ENCODE peak calls at places on chromosomes 1 and 21, in eight cellular contexts. One of them, this sample, is unnamed.
A peak's percentile ranks its signal among the peaks of the same experiment; 100 is the strongest.

GRCh38 chr21:38293765-38294164 is 37.0 kb downstream of the KCNJ15 start:
- DNase-seq in body of pancreas: no peak
- DNase-seq in NCI-H1048: no peak
- DNase-seq in activated CD8-positive, alpha-beta T cell treated with anti-CD3 and anti-CD28 coated beads for 36 hours: no peak
- DNase-seq in effector memory CD4-positive, alpha-beta T cell: no peak
- DNase-seq in IMR-90: no peak
- DNase-seq in T-helper 2 cell: no peak
- DNase-seq in M059J: no peak
- DNase-seq in this sample: no peak

GRCh38 chr1:24294757-24295371 is 24.3 kb upstream of the GRHL3 start:
- DNase-seq in body of pancreas: peak; percentile 46
- DNase-seq in NCI-H1048: no peak
- DNase-seq in activated CD8-positive, alpha-beta T cell treated with anti-CD3 and anti-CD28 coated beads for 36 hours: no peak
- DNase-seq in effector memory CD4-positive, alpha-beta T cell: no peak
- DNase-seq in IMR-90: no peak
- DNase-seq in T-helper 2 cell: no peak
- DNase-seq in M059J: peak; percentile 96
- DNase-seq in this sample: no peak

GRCh38 chr1:201266774-201267173 is 16.5 kb upstream of the PKP1 start:
- DNase-seq in body of pancreas: no peak
- DNase-seq in NCI-H1048: no peak
- DNase-seq in activated CD8-positive, alpha-beta T cell treated with anti-CD3 and anti-CD28 coated beads for 36 hours: no peak
- DNase-seq in effector memory CD4-positive, alpha-beta T cell: no peak
- DNase-seq in IMR-90: peak; percentile 95
- DNase-seq in T-helper 2 cell: no peak
- DNase-seq in M059J: peak; percentile 77
- DNase-seq in this sample: no peak

GRCh38 chr1:172429324-172430127 is 9.0 kb downstream of the C1orf105 start:
- DNase-seq in body of pancreas: peak; percentile 61
- DNase-seq in NCI-H1048: peak; percentile 23
- DNase-seq in activated CD8-positive, alpha-beta T cell treated with anti-CD3 and anti-CD28 coated beads for 36 hours: peak; percentile 76
- DNase-seq in effector memory CD4-positive, alpha-beta T cell: no peak
- DNase-seq in IMR-90: peak; percentile 70
- DNase-seq in T-helper 2 cell: no peak
- DNase-seq in M059J: peak; percentile 78
- DNase-seq in this sample: no peak

GRCh38 chr1:4657244-4657789 is 2.9 kb downstream of the AJAP1 start:
- DNase-seq in body of pancreas: no peak
- DNase-seq in NCI-H1048: no peak
- DNase-seq in activated CD8-positive, alpha-beta T cell treated with anti-CD3 and anti-CD28 coated beads for 36 hours: no peak
- DNase-seq in effector memory CD4-positive, alpha-beta T cell: no peak
- DNase-seq in IMR-90: no peak
- DNase-seq in T-helper 2 cell: no peak
- DNase-seq in M059J: no peak
- DNase-seq in this sample: no peak

GRCh38 chr1:210347112-210347511 is 18.4 kb downstream of the HHAT start:
- DNase-seq in body of pancreas: no peak
- DNase-seq in NCI-H1048: no peak
- DNase-seq in activated CD8-positive, alpha-beta T cell treated with anti-CD3 and anti-CD28 coated beads for 36 hours: peak; percentile 65
- DNase-seq in effector memory CD4-positive, alpha-beta T cell: no peak
- DNase-seq in IMR-90: no peak
- DNase-seq in T-helper 2 cell: no peak
- DNase-seq in M059J: peak; percentile 37
- DNase-seq in this sample: no peak

GRCh38 chr1:147723691-147724323 is 36.6 kb downstream of the GJA5 start:
- DNase-seq in body of pancreas: peak; percentile 31
- DNase-seq in NCI-H1048: no peak
- DNase-seq in activated CD8-positive, alpha-beta T cell treated with anti-CD3 and anti-CD28 coated beads for 36 hours: peak; percentile 27
- DNase-seq in effector memory CD4-positive, alpha-beta T cell: no peak
- DNase-seq in IMR-90: no peak
- DNase-seq in T-helper 2 cell: no peak
- DNase-seq in M059J: peak; percentile 54
- DNase-seq in this sample: no peak

GRCh38 chr1:152413909-152414308 is at the start of gene CRNN:
- DNase-seq in body of pancreas: no peak
- DNase-seq in NCI-H1048: no peak
- DNase-seq in activated CD8-positive, alpha-beta T cell treated with anti-CD3 and anti-CD28 coated beads for 36 hours: no peak
- DNase-seq in effector memory CD4-positive, alpha-beta T cell: no peak
- DNase-seq in IMR-90: no peak
- DNase-seq in T-helper 2 cell: no peak
- DNase-seq in M059J: no peak
- DNase-seq in this sample: no peak

GRCh38 chr21:34022557-34023335 is 50.6 kb upstream of the MRPS6 start:
- DNase-seq in body of pancreas: peak; percentile 26
- DNase-seq in NCI-H1048: no peak
- DNase-seq in activated CD8-positive, alpha-beta T cell treated with anti-CD3 and anti-CD28 coated beads for 36 hours: peak; percentile 82
- DNase-seq in effector memory CD4-positive, alpha-beta T cell: no peak
- DNase-seq in IMR-90: no peak
- DNase-seq in T-helper 2 cell: peak; percentile 16
- DNase-seq in M059J: peak; percentile 72
- DNase-seq in this sample: peak; percentile 58

GRCh38 chr1:153533689-153534201 is 2.0 kb downstream of the S100A6 start:
- DNase-seq in body of pancreas: no peak
- DNase-seq in NCI-H1048: no peak
- DNase-seq in activated CD8-positive, alpha-beta T cell treated with anti-CD3 and anti-CD28 coated beads for 36 hours: no peak
- DNase-seq in effector memory CD4-positive, alpha-beta T cell: peak; percentile 34
- DNase-seq in IMR-90: peak; percentile 93
- DNase-seq in T-helper 2 cell: no peak
- DNase-seq in M059J: peak; percentile 97
- DNase-seq in this sample: no peak

GRCh38 chr1:234628099-234628498 is 18.1 kb upstream of the IRF2BP2 start:
- DNase-seq in body of pancreas: peak; percentile 42
- DNase-seq in NCI-H1048: no peak
- DNase-seq in activated CD8-positive, alpha-beta T cell treated with anti-CD3 and anti-CD28 coated beads for 36 hours: no peak
- DNase-seq in effector memory CD4-positive, alpha-beta T cell: no peak
- DNase-seq in IMR-90: peak; percentile 90
- DNase-seq in T-helper 2 cell: no peak
- DNase-seq in M059J: peak; percentile 92
- DNase-seq in this sample: no peak

GRCh38 chr1:112727716-112728115 is 12.6 kb upstream of the PPM1J start:
- DNase-seq in body of pancreas: no peak
- DNase-seq in NCI-H1048: no peak
- DNase-seq in activated CD8-positive, alpha-beta T cell treated with anti-CD3 and anti-CD28 coated beads for 36 hours: no peak
- DNase-seq in effector memory CD4-positive, alpha-beta T cell: no peak
- DNase-seq in IMR-90: peak; percentile 59
- DNase-seq in T-helper 2 cell: no peak
- DNase-seq in M059J: peak; percentile 58
- DNase-seq in this sample: no peak

GRCh38 chr21:43194303-43195130 is 25.7 kb downstream of the CRYAA start:
- DNase-seq in body of pancreas: no peak
- DNase-seq in NCI-H1048: no peak
- DNase-seq in activated CD8-positive, alpha-beta T cell treated with anti-CD3 and anti-CD28 coated beads for 36 hours: no peak
- DNase-seq in effector memory CD4-positive, alpha-beta T cell: no peak
- DNase-seq in IMR-90: no peak
- DNase-seq in T-helper 2 cell: no peak
- DNase-seq in M059J: no peak
- DNase-seq in this sample: no peak

GRCh38 chr1:192170196-192170984 is 12.1 kb downstream of the RGS18 start:
- DNase-seq in body of pancreas: no peak
- DNase-seq in NCI-H1048: no peak
- DNase-seq in activated CD8-positive, alpha-beta T cell treated with anti-CD3 and anti-CD28 coated beads for 36 hours: no peak
- DNase-seq in effector memory CD4-positive, alpha-beta T cell: no peak
- DNase-seq in IMR-90: peak; percentile 12
- DNase-seq in T-helper 2 cell: no peak
- DNase-seq in M059J: no peak
- DNase-seq in this sample: no peak

GRCh38 chr21:29208666-29209059 is 78.2 kb downstream of the MAP3K7CL start:
- DNase-seq in body of pancreas: no peak
- DNase-seq in NCI-H1048: no peak
- DNase-seq in activated CD8-positive, alpha-beta T cell treated with anti-CD3 and anti-CD28 coated beads for 36 hours: no peak
- DNase-seq in effector memory CD4-positive, alpha-beta T cell: no peak
- DNase-seq in IMR-90: peak; percentile 93
- DNase-seq in T-helper 2 cell: no peak
- DNase-seq in M059J: peak; percentile 84
- DNase-seq in this sample: no peak

GRCh38 chr1:207838156-207839082 is 72.5 kb downstream of the CD34 start:
- DNase-seq in body of pancreas: peak; percentile 83
- DNase-seq in NCI-H1048: no peak
- DNase-seq in activated CD8-positive, alpha-beta T cell treated with anti-CD3 and anti-CD28 coated beads for 36 hours: no peak
- DNase-seq in effector memory CD4-positive, alpha-beta T cell: no peak
- DNase-seq in IMR-90: no peak
- DNase-seq in T-helper 2 cell: no peak
- DNase-seq in M059J: peak; percentile 18
- DNase-seq in this sample: no peak